ENCODE peak calls at places on chromosomes 1 and 21, in four cellular contexts. I is lower lobe of right lung, V is adrenal gland, F is right lobe of liver. W is an unnamed sample. For H3K27me3, the result is how much of the 10 kb centered on the place peaks cover.

GRCh38 chr1:200442023-200442422 is 32.2 kb upstream of the ZNF281 start:
- DNase-seq in F (no peak), V (no peak), I (no peak), W (no peak)

GRCh38 chr1:221162939-221163338 is 283.7 kb downstream of the HLX start:
- DNase-seq in F (no peak), V (no peak), I (no peak), W (no peak)

GRCh38 chr1:78004719-78005346 is at the start of gene DNAJB4:
- DNase-seq in V (peak), I (no peak), F (peak), W (no peak)

GRCh38 chr1:107047602-107048001 is 8.9 kb upstream of the PRMT6 start:
- DNase-seq in V (no peak), I (no peak), F (no peak), W (no peak)

GRCh38 chr1:244628719-244629299 is 24.1 kb upstream of the DESI2 start:
- DNase-seq in I (no peak), V (no peak), F (no peak), W (no peak)

GRCh38 chr1:201360486-201360885 is 17.0 kb downstream of the TNNT2 start:
- DNase-seq in V (no peak), F (no peak), I (peak), W (peak)

GRCh38 chr1:205147191-205147590 is 25.4 kb upstream of the RBBP5 start:
- DNase-seq in V (peak), F (no peak), I (no peak), W (no peak)

GRCh38 chr1:236844499-236845271 is 49.6 kb downstream of the MTR start:
- DNase-seq in I (no peak), F (no peak), V (peak), W (no peak)

GRCh38 chr1:147273409-147274307 is 31.2 kb downstream of the CHD1L start:
- DNase-seq in F (no peak), I (no peak), V (peak), W (no peak)

GRCh38 chr21:25895565-25896205 is 160.9 kb downstream of the GABPA start:
- DNase-seq in F (no peak), V (peak), I (no peak), W (no peak)

GRCh38 chr1:116654351-116654750 is 13.2 kb downstream of the IGSF3 start:
- DNase-seq in V (no peak), F (no peak), I (no peak), W (no peak)

GRCh38 chr1:169529068-169529642 is 43.4 kb upstream of the SLC19A2 start:
- DNase-seq in V (no peak), F (no peak), I (no peak), W (peak)

GRCh38 chr1:225899044-225899925 is 10.3 kb upstream of the LEFTY1 start:
- DNase-seq in I (no peak), V (no peak), F (no peak), W (no peak)

GRCh38 chr21:34698270-34699015 is 29.6 kb downstream of the CLIC6 start:
- DNase-seq in F (no peak), I (no peak), V (no peak), W (no peak)

GRCh38 chr1:159187647-159188374 is 16.4 kb downstream of the CADM3 start:
- DNase-seq in V (no peak), I (no peak), F (no peak), W (no peak)

GRCh38 chr1:159188375-159188788 is 16.3 kb upstream of the ACKR1 start:
- DNase-seq in I (peak), V (peak), F (no peak), W (peak)

GRCh38 chr1:159184201-159184600 is 12.8 kb downstream of the CADM3 start:
- DNase-seq in F (no peak), I (no peak), V (no peak), W (no peak)

GRCh38 chr1:159181328-159182024 is 10.1 kb downstream of the CADM3 start:
- DNase-seq in V (no peak), F (no peak), I (no peak), W (no peak)

DNA sequence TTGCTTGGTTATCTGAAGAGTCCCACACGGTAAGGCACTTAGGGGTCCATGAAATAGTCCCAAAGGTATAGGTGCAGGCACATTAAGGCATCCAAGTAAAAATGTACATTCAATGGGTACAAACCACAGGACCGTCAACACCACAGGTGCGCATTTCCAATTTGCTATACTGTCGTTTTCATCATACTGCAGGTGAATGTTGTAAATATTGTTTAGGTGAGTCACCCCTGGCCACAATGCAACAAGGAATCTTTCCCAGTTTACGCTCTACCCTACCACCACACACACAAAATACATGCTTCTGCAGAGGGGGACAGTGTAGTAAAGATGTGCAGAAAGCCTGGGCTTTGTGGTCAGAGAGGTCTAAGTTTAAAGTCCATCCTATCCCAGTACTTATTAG is 13.7 kb downstream of the CADM3 start:
- DNase-seq in V (no peak), F (no peak), I (no peak), W (no peak)
- H3K27me3 ChIP-seq in V (under half), F (under half), I (under half), W (under half)

GRCh38 chr1:2455757-2456156 is 20.3 kb upstream of the PLCH2 start:
- DNase-seq in I (no peak), V (no peak), F (no peak), W (no peak)

GRCh38 chr1:2454227-2454626 is 21.9 kb upstream of the PLCH2 start:
- DNase-seq in F (no peak), V (no peak), I (no peak), W (no peak)

GRCh38 chr1:2452583-2453315 is 23.3 kb upstream of the PLCH2 start:
- DNase-seq in I (no peak), V (peak), F (no peak), W (no peak)

GRCh38 chr1:2449636-2450454 is 26.2 kb upstream of the PLCH2 start:
- DNase-seq in V (peak), F (no peak), I (no peak), W (no peak)

GRCh38 chr1:2451744-2452582 is 24.1 kb upstream of the PLCH2 start:
- DNase-seq in V (no peak), I (no peak), F (no peak), W (no peak)
- H3K4me3 ChIP-seq in V (no peak), I (no peak), F (no peak), W (no peak)

GRCh38 chr1:159830737-159831136 is 4.1 kb downstream of the SLAMF8 start:
- DNase-seq in I (no peak), F (no peak), V (no peak), W (no peak)
- H3K27me3 ChIP-seq in I (under half), F (under half), V (under half), W (under half)

GRCh38 chr1:43360616-43361015 is 1.8 kb downstream of the CDC20 start:
- DNase-seq in F (no peak), I (no peak), V (no peak), W (no peak)
- H3K4me3 ChIP-seq in F (no peak), I (no peak), V (no peak), W (no peak)

DNA sequence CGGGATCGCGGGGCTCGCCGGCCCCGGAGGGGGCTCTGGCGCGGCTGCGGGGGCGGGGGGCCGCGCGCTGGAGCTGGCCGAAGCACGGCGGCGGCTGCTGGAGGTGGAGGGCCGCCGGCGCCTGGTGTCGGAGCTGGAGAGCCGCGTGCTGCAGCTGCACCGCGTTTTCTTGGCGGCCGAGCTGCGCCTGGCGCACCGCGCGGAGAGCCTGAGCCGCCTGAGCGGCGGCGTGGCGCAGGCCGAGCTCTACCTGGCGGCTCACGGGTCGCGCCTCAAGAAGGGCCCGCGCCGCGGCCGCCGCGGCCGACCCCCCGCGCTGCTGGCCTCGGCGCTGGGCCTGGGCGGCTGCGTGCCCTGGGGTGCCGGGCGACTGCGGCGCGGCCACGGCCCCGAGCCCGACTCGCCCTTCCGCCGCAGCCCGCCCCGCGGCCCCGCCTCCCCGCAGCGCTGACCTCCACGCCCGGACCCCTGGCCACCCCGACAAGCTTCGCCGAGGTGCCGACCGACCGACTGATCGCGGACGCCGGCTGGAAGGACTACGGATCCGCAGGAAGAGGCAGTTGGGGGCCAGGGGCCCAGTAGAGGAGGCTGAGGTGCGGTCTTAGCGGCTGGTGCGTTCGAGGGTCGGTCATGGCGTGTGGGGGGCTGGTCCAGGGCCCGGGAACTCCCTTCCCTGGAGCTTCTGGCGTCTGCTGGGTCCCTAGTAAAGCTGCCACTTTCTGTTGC is 691 bp downstream of the TRNP1 start:
- DNase-seq in F (no peak), V (peak), I (peak), W (peak)
- H3K27me3 ChIP-seq in F (under half), V (under half), I (under half), W (under half)

W was measured in pancreas.